ENCODE peak calls at places on chromosome 1, in ten cellular contexts. G, M, U, B, N, W, Q, Y, L and I are unnamed samples.

GRCh38 chr1:179169616-179170467 is 59.6 kb downstream of the ABL2 start:
- DNase-seq in G (no peak), M (no peak), U (no peak), B (no peak), N (no peak), W (no peak), Q (no peak), Y (peak; percentile 89), L (no peak), I (no peak)

GRCh38 chr1:20574686-20575543 is 14.0 kb upstream of the CDA start:
- DNase-seq in G (peak; percentile 4), M (peak; percentile 79), U (peak; percentile 85), B (peak; percentile 89), N (peak; percentile 51), W (peak; percentile 73), Q (peak; percentile 95), Y (peak; percentile 83), L (peak; percentile 89), I (peak; percentile 34)

GRCh38 chr1:65820983-65821382 is 28.3 kb downstream of the PDE4B start:
- DNase-seq in G (no peak), M (no peak), U (no peak), B (no peak), N (no peak), W (no peak), Q (no peak), Y (peak; percentile 86), L (no peak), I (no peak)

GRCh38 chr1:118116401-118116800 is 68.6 kb downstream of the SPAG17 start:
- DNase-seq in G (no peak), M (no peak), U (no peak), B (no peak), N (no peak), W (peak; percentile 58), Q (no peak), Y (peak; percentile 69), L (no peak), I (no peak)

GRCh38 chr1:101592861-101593260 is 356.0 kb downstream of the S1PR1 start:
- DNase-seq in G (no peak), M (no peak), U (no peak), B (no peak), N (no peak), W (no peak), Q (no peak), Y (no peak), L (no peak), I (no peak)

GRCh38 chr1:45958317-45958716 is 154.9 kb downstream of the MAST2 start:
- DNase-seq in G (no peak), M (no peak), U (no peak), B (no peak), N (no peak), W (no peak), Q (no peak), Y (no peak), L (no peak), I (no peak)

GRCh38 chr1:25724986-25725385 is 75.0 kb upstream of the SELENON start:
- DNase-seq in G (no peak), M (no peak), U (no peak), B (no peak), N (no peak), W (no peak), Q (peak; percentile 49), Y (no peak), L (no peak), I (no peak)

GRCh38 chr1:158145173-158145719 is 35.4 kb upstream of the CD1D start:
- DNase-seq in G (no peak), M (no peak), U (no peak), B (no peak), N (no peak), W (peak; percentile 43), Q (no peak), Y (peak; percentile 92), L (no peak), I (no peak)

GRCh38 chr1:219660666-219661463 is 48.0 kb upstream of the ZC3H11B start:
- DNase-seq in G (no peak), M (peak; percentile 84), U (peak; percentile 87), B (peak; percentile 75), N (peak; percentile 76), W (peak; percentile 92), Q (peak; percentile 96), Y (peak; percentile 95), L (peak; percentile 97), I (peak; percentile 44)

GRCh38 chr1:201050515-201051277 is 27.2 kb upstream of the KIF21B start:
- DNase-seq in G (no peak), M (no peak), U (no peak), B (no peak), N (no peak), W (no peak), Q (no peak), Y (peak; percentile 32), L (no peak), I (no peak)

GRCh38 chr1:80448081-80448480 is 1352.7 kb upstream of the ADGRL2 start:
- DNase-seq in G (no peak), M (no peak), U (no peak), B (no peak), N (no peak), W (no peak), Q (no peak), Y (peak; percentile 2), L (no peak), I (no peak)

GRCh38 chr1:235931181-235931738 is 64.6 kb upstream of the LYST start:
- DNase-seq in G (no peak), M (no peak), U (no peak), B (no peak), N (no peak), W (no peak), Q (no peak), Y (no peak), L (no peak), I (no peak)

DNA sequence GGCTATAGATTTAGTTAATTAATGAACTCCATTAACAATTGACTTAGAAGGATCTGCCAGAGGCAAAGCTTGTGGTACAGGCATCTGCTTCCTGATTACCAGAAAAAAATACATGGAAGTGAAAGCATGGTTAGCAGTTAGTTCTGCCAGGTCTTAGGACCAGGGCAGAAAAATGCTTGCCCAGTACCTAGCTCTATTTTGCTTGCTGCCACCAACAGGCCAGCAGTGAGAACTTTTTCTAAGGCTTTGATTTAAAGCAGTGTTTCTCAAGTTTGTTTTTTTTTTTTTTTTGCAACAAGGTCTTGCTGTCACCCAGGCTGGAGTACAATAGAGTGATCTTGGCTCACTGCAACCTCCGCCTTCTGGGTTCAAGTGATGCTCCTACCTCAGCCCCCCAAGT is 16.4 kb upstream of the MTF1 start:
- DNase-seq in G (no peak), M (no peak), U (no peak), B (no peak), N (no peak), W (no peak), Q (peak; percentile 21), Y (no peak), L (no peak), I (no peak)
- TF ChIP-seq CTCF in G (no peak), M (no peak), U (peak; percentile 41), B (no peak), N (no peak), W (no peak), Q (peak; percentile 19), Y (no peak), L (no peak), I (no peak)

GRCh38 chr1:107523061-107523460 is 382.2 kb downstream of the NTNG1 start:
- DNase-seq in G (no peak), M (no peak), U (no peak), B (no peak), N (no peak), W (no peak), Q (no peak), Y (no peak), L (no peak), I (no peak)
- TF ChIP-seq CTCF in G (no peak), M (no peak), U (no peak), B (no peak), N (no peak), W (no peak), Q (peak; percentile 20), Y (no peak), L (no peak), I (no peak)

DNA sequence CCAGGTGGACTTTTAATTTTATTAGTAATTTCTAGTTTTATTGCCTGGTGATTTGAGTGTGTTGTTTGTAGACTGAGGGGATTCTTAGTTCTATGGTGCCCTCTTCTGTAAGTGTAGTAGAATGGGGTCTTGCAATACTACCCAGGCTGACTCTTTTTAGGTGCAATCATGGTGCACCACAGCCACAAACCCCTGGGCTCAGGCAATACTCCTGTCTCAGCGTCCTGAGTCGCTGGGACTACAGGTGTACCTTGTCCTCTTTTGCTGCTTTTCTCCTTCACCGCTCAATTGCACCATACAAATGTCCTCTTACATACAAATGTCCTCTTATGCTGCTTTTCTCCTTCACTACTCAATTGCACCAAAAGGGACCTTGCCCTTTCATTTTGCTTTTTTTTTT is 43.1 kb downstream of the SCP2 start:
- DNase-seq in G (no peak), M (peak; percentile 28), U (no peak), B (no peak), N (no peak), W (no peak), Q (peak; percentile 64), Y (peak; percentile 42), L (no peak), I (no peak)
- TF ChIP-seq CTCF in G (no peak), M (peak; percentile 19), U (peak; percentile 33), B (no peak), N (peak; percentile 30), W (no peak), Q (peak; percentile 74), Y (peak; percentile 13), L (no peak), I (peak; percentile 37)

GRCh38 chr1:23567996-23568607 is 8.8 kb upstream of the ID3 start:
- DNase-seq in G (no peak), M (no peak), U (no peak), B (peak; percentile 44), N (peak; percentile 73), W (no peak), Q (peak; percentile 70), Y (no peak), L (no peak), I (no peak)

GRCh38 chr1:23567629-23567995 is 8.3 kb upstream of the ID3 start:
- DNase-seq in G (no peak), M (no peak), U (no peak), B (no peak), N (no peak), W (no peak), Q (peak; percentile 57), Y (no peak), L (no peak), I (no peak)

GRCh38 chr1:23568608-23569383 is 9.5 kb upstream of the ID3 start:
- DNase-seq in G (no peak), M (no peak), U (no peak), B (no peak), N (no peak), W (no peak), Q (peak; percentile 49), Y (no peak), L (no peak), I (no peak)

GRCh38 chr1:23563755-23564374 is 4.6 kb upstream of the ID3 start:
- DNase-seq in G (no peak), M (no peak), U (no peak), B (no peak), N (no peak), W (no peak), Q (no peak), Y (no peak), L (no peak), I (no peak)

DNA sequence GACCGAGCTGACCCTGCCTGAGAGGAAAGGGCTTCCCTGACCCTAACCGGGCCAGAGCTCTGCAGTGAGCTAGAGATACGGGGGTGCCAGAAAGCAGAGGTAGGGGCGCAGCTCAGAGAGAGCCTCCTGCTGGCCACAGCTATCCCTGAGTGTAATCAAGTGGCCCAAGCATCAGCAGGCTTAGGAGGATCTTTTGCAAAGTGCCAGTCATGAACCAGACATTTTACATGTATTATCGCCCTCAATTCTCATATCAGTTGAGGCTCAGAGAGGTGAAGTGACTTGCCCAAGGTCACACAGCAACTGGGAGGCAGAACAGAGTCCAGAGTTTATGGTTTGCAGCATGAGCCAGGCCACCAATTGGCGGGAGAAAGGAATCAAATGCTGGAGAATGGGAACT is 7.0 kb upstream of the ID3 start:
- DNase-seq in G (no peak), M (no peak), U (no peak), B (no peak), N (no peak), W (no peak), Q (peak; percentile 65), Y (no peak), L (no peak), I (no peak)
- TF ChIP-seq CTCF in G (no peak), M (peak; percentile 23), U (peak; percentile 47), B (no peak), N (no peak), W (no peak), Q (peak; percentile 72), Y (no peak), L (no peak), I (no peak)